ENCODE peak calls at places on chromosomes 2 and 18, in nine cellular contexts. One of them, this sample, is unnamed.

GRCh38 chr2:216426166-216426777 is 14.0 kb downstream of the SMARCAL1 start:
- DNase-seq in tibial nerve: no peak
- DNase-seq in stomach: no peak
- DNase-seq in sigmoid colon: no peak
- DNase-seq in hepatocyte: no peak
- DNase-seq in left lung: no peak
- DNase-seq in BE2C: no peak
- DNase-seq in mucosa of descending colon: no peak
- DNase-seq in GM12878: no peak
- DNase-seq in this sample: no peak

GRCh38 chr2:150376627-150377335 is 110.7 kb downstream of the RND3 start:
- DNase-seq in tibial nerve: peak; percentile 59
- DNase-seq in stomach: no peak
- DNase-seq in sigmoid colon: no peak
- DNase-seq in hepatocyte: peak; percentile 57
- DNase-seq in left lung: no peak
- DNase-seq in BE2C: no peak
- DNase-seq in mucosa of descending colon: no peak
- DNase-seq in GM12878: no peak
- DNase-seq in this sample: no peak

GRCh38 chr2:133571249-133571648 is 3.0 kb upstream of the NCKAP5 start:
- DNase-seq in tibial nerve: no peak
- DNase-seq in stomach: no peak
- DNase-seq in sigmoid colon: no peak
- DNase-seq in hepatocyte: no peak
- DNase-seq in left lung: no peak
- DNase-seq in BE2C: no peak
- DNase-seq in mucosa of descending colon: no peak
- DNase-seq in GM12878: no peak
- DNase-seq in this sample: no peak

GRCh38 chr18:64474751-64475150 is 325.9 kb upstream of the LINC00305 start:
- DNase-seq in tibial nerve: no peak
- DNase-seq in stomach: no peak
- DNase-seq in sigmoid colon: no peak
- DNase-seq in hepatocyte: peak; percentile 17
- DNase-seq in left lung: no peak
- DNase-seq in BE2C: peak; percentile 16
- DNase-seq in mucosa of descending colon: no peak
- DNase-seq in GM12878: no peak
- DNase-seq in this sample: no peak

GRCh38 chr2:180983468-180984388 is 3.3 kb downstream of the UBE2E3 start:
- DNase-seq in tibial nerve: no peak
- DNase-seq in stomach: no peak
- DNase-seq in sigmoid colon: no peak
- DNase-seq in hepatocyte: peak; percentile 68
- DNase-seq in left lung: no peak
- DNase-seq in BE2C: peak; percentile 16
- DNase-seq in mucosa of descending colon: no peak
- DNase-seq in GM12878: no peak
- DNase-seq in this sample: no peak

GRCh38 chr2:240232961-240233890 is 92.8 kb upstream of the OTOS start:
- DNase-seq in tibial nerve: peak; percentile 79
- DNase-seq in stomach: peak; percentile 92
- DNase-seq in sigmoid colon: peak; percentile 92
- DNase-seq in hepatocyte: peak; percentile 93
- DNase-seq in left lung: peak; percentile 89
- DNase-seq in BE2C: peak; percentile 88
- DNase-seq in mucosa of descending colon: peak; percentile 84
- DNase-seq in GM12878: no peak
- DNase-seq in this sample: no peak

GRCh38 chr2:189913851-189914250 is 129.6 kb downstream of the PMS1 start:
- DNase-seq in tibial nerve: no peak
- DNase-seq in stomach: no peak
- DNase-seq in sigmoid colon: no peak
- DNase-seq in hepatocyte: no peak
- DNase-seq in left lung: no peak
- DNase-seq in BE2C: no peak
- DNase-seq in mucosa of descending colon: no peak
- DNase-seq in GM12878: no peak
- DNase-seq in this sample: no peak

GRCh38 chr18:74196220-74197119 is 48.1 kb downstream of the TIMM21 start:
- DNase-seq in tibial nerve: peak; percentile 43
- DNase-seq in stomach: peak; percentile 54
- DNase-seq in sigmoid colon: no peak
- DNase-seq in hepatocyte: peak; percentile 77
- DNase-seq in left lung: no peak
- DNase-seq in BE2C: peak; percentile 15
- DNase-seq in mucosa of descending colon: no peak
- DNase-seq in GM12878: peak; percentile 36
- DNase-seq in this sample: no peak

GRCh38 chr2:61460168-61460567 is 10.7 kb downstream of the USP34 start:
- DNase-seq in tibial nerve: no peak
- DNase-seq in stomach: no peak
- DNase-seq in sigmoid colon: no peak
- DNase-seq in hepatocyte: no peak
- DNase-seq in left lung: no peak
- DNase-seq in BE2C: no peak
- DNase-seq in mucosa of descending colon: no peak
- DNase-seq in GM12878: no peak
- DNase-seq in this sample: no peak

GRCh38 chr2:201568217-201568820 is 75.0 kb downstream of the TMEM237 start:
- DNase-seq in tibial nerve: no peak
- DNase-seq in stomach: no peak
- DNase-seq in sigmoid colon: no peak
- DNase-seq in hepatocyte: no peak
- DNase-seq in left lung: no peak
- DNase-seq in BE2C: no peak
- DNase-seq in mucosa of descending colon: no peak
- DNase-seq in GM12878: no peak
- DNase-seq in this sample: no peak

GRCh38 chr18:35030234-35030989 is 10.8 kb upstream of the MAPRE2 start:
- DNase-seq in tibial nerve: no peak
- DNase-seq in stomach: no peak
- DNase-seq in sigmoid colon: no peak
- DNase-seq in hepatocyte: peak; percentile 28
- DNase-seq in left lung: no peak
- DNase-seq in BE2C: no peak
- DNase-seq in mucosa of descending colon: no peak
- DNase-seq in GM12878: no peak
- DNase-seq in this sample: no peak
- H3K4me3 ChIP-seq in tibial nerve: peak overlapping the region; percentile 32
- H3K4me3 ChIP-seq in stomach: peak overlapping the region; percentile 6
- H3K4me3 ChIP-seq in sigmoid colon: peak overlapping the region; percentile 18
- H3K4me3 ChIP-seq in hepatocyte: no peak overlapping the region
- H3K4me3 ChIP-seq in left lung: peak overlapping the region; percentile 26
- H3K4me3 ChIP-seq in BE2C: no peak overlapping the region
- H3K4me3 ChIP-seq in mucosa of descending colon: no peak overlapping the region
- H3K4me3 ChIP-seq in GM12878: peak overlapping the region; percentile 33
- H3K4me3 ChIP-seq in this sample: peak overlapping the region; percentile 21

GRCh38 chr2:33240178-33240577 is 236.3 kb upstream of the RASGRP3 start:
- DNase-seq in tibial nerve: no peak
- DNase-seq in stomach: no peak
- DNase-seq in sigmoid colon: no peak
- DNase-seq in hepatocyte: peak; percentile 51
- DNase-seq in left lung: no peak
- DNase-seq in BE2C: no peak
- DNase-seq in mucosa of descending colon: no peak
- DNase-seq in GM12878: no peak
- DNase-seq in this sample: no peak
- H3K4me1 ChIP-seq in tibial nerve: peaks cover 4% of the 10 kb centered on the region
- H3K4me1 ChIP-seq in stomach: no peaks in the 10 kb centered on the region
- H3K4me1 ChIP-seq in sigmoid colon: peaks cover 9% of the 10 kb centered on the region
- H3K4me1 ChIP-seq in hepatocyte: no peaks in the 10 kb centered on the region
- H3K4me1 ChIP-seq in left lung: no peaks in the 10 kb centered on the region
- H3K4me1 ChIP-seq in BE2C: no peaks in the 10 kb centered on the region
- H3K4me1 ChIP-seq in mucosa of descending colon: no peaks in the 10 kb centered on the region
- H3K4me1 ChIP-seq in GM12878: no peaks in the 10 kb centered on the region
- H3K4me1 ChIP-seq in this sample: peaks cover 9% of the 10 kb centered on the region

GRCh38 chr2:219369447-219369861 is 18.3 kb downstream of the DNPEP start:
- DNase-seq in tibial nerve: peak; percentile 68
- DNase-seq in stomach: peak; percentile 34
- DNase-seq in sigmoid colon: peak; percentile 75
- DNase-seq in hepatocyte: no peak
- DNase-seq in left lung: no peak
- DNase-seq in BE2C: no peak
- DNase-seq in mucosa of descending colon: peak; percentile 56
- DNase-seq in GM12878: no peak
- DNase-seq in this sample: no peak

DNA sequence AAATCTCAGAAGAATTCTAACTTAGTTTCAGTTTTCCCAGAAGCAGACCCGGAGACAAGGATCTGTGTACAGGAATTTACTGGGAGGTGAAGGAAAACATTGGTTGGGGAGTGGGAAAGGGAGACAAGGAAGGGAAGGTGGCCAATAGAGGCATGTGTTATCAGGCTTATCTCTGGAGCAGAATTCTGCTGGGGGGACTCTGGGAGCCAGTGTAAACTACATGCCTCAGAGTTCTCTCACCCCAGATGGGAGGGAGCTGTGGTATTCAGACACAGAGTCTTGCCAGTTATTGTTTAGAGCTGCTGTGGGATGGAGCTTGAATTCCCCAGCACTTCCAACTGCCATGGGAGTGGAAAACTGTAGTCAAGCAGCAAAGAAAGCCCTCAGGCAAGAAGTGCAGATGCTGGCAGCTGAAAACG is 19.0 kb downstream of the DNPEP start:
- DNase-seq in tibial nerve: no peak
- DNase-seq in stomach: no peak
- DNase-seq in sigmoid colon: no peak
- DNase-seq in hepatocyte: peak; percentile 63
- DNase-seq in left lung: no peak
- DNase-seq in BE2C: no peak
- DNase-seq in mucosa of descending colon: no peak
- DNase-seq in GM12878: no peak
- DNase-seq in this sample: no peak
- H3K4me3 ChIP-seq in tibial nerve: no peak overlapping the region
- H3K4me3 ChIP-seq in stomach: no peak overlapping the region
- H3K4me3 ChIP-seq in sigmoid colon: no peak overlapping the region
- H3K4me3 ChIP-seq in hepatocyte: no peak overlapping the region
- H3K4me3 ChIP-seq in left lung: no peak overlapping the region
- H3K4me3 ChIP-seq in BE2C: no peak overlapping the region
- H3K4me3 ChIP-seq in mucosa of descending colon: no peak overlapping the region
- H3K4me3 ChIP-seq in GM12878: no peak overlapping the region
- H3K4me3 ChIP-seq in this sample: no peak overlapping the region

GRCh38 chr2:215413484-215413777 is 22.4 kb downstream of the FN1 start:
- DNase-seq in tibial nerve: no peak
- DNase-seq in stomach: no peak
- DNase-seq in sigmoid colon: no peak
- DNase-seq in hepatocyte: no peak
- DNase-seq in left lung: no peak
- DNase-seq in BE2C: no peak
- DNase-seq in mucosa of descending colon: no peak
- DNase-seq in GM12878: no peak
- DNase-seq in this sample: no peak
- H3K4me1 ChIP-seq in tibial nerve: no peaks in the 10 kb centered on the region
- H3K4me1 ChIP-seq in stomach: no peaks in the 10 kb centered on the region
- H3K4me1 ChIP-seq in sigmoid colon: peaks cover 41% of the 10 kb centered on the region
- H3K4me1 ChIP-seq in hepatocyte: peaks cover 37% of the 10 kb centered on the region
- H3K4me1 ChIP-seq in left lung: peaks cover 15% of the 10 kb centered on the region
- H3K4me1 ChIP-seq in BE2C: no peaks in the 10 kb centered on the region
- H3K4me1 ChIP-seq in mucosa of descending colon: no peaks in the 10 kb centered on the region
- H3K4me1 ChIP-seq in GM12878: no peaks in the 10 kb centered on the region
- H3K4me1 ChIP-seq in this sample: no peaks in the 10 kb centered on the region

DNA sequence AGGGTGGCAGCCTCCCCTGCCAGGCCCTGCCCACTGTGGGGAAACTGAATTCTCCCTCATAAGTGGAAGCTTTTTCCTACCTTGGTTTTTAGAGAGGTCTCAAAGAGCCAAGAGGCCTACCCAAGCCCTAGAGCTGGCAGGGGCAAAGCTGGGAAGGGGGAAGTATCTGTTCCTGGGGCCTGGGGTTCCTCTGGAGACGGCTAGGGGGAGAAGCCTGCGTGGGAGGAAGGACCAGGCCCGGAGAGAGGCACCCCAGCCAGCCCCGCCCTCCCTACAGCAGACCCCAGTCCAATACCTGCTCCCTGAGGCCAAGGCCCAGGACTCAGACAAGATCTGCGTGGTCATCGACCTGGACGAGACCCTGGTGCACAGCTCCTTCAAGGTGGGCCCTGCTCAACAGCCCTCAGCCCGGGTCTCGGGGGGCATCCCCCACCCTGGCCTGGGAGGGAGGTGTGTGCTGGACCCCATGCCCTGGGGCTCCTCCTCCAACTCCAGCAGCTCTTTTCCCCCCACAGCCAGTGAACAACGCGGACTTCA is 2.2 kb downstream of the CTDSP1 start:
- DNase-seq in tibial nerve: no peak
- DNase-seq in stomach: no peak
- DNase-seq in sigmoid colon: peak; percentile 70
- DNase-seq in hepatocyte: peak; percentile 8
- DNase-seq in left lung: peak; percentile 37
- DNase-seq in BE2C: no peak
- DNase-seq in mucosa of descending colon: peak; percentile 38
- DNase-seq in GM12878: no peak
- DNase-seq in this sample: no peak
- H3K4me3 ChIP-seq in tibial nerve: peak overlapping the region; percentile 72
- H3K4me3 ChIP-seq in stomach: peak overlapping the region; percentile 97
- H3K4me3 ChIP-seq in sigmoid colon: peak overlapping the region; percentile 92
- H3K4me3 ChIP-seq in hepatocyte: peak overlapping the region; percentile 90
- H3K4me3 ChIP-seq in left lung: peak overlapping the region; percentile 98
- H3K4me3 ChIP-seq in BE2C: no peak overlapping the region
- H3K4me3 ChIP-seq in mucosa of descending colon: no peak overlapping the region
- H3K4me3 ChIP-seq in GM12878: peak overlapping the region; percentile 90
- H3K4me3 ChIP-seq in this sample: peak overlapping the region; percentile 79

This sample was measured in vagina.